ENCODE peak calls at places on chromosomes 16 and 17, in four cellular contexts. One of them, this sample, is unnamed.

GRCh38 chr17:50213026-50214015 is 11.9 kb upstream of the COL1A1 start:
- DNase-seq in K562: peak
- DNase-seq in HepG2: peak
- DNase-seq in GM12878: peak
- DNase-seq in this sample: no peak

GRCh38 chr16:77690416-77690815 is 31.9 kb upstream of the NUDT7 start:
- DNase-seq in K562: no peak
- DNase-seq in HepG2: no peak
- DNase-seq in GM12878: no peak
- DNase-seq in this sample: no peak

GRCh38 chr17:74786411-74787097 is 10.4 kb upstream of the NAT9 start:
- DNase-seq in K562: no peak
- DNase-seq in HepG2: no peak
- DNase-seq in GM12878: no peak
- DNase-seq in this sample: no peak

GRCh38 chr17:74545456-74546230 is at the start of gene CD300C:
- DNase-seq in K562: no peak
- DNase-seq in HepG2: no peak
- DNase-seq in GM12878: no peak
- DNase-seq in this sample: no peak

GRCh38 chr17:50332196-50332595 is 13.7 kb upstream of the XYLT2 start:
- DNase-seq in K562: no peak
- DNase-seq in HepG2: no peak
- DNase-seq in GM12878: no peak
- DNase-seq in this sample: no peak

GRCh38 chr17:62605588-62605987 is 21.9 kb upstream of the MRC2 start:
- DNase-seq in K562: no peak
- DNase-seq in HepG2: no peak
- DNase-seq in GM12878: no peak
- DNase-seq in this sample: no peak

GRCh38 chr17:5123343-5124124 is 7.7 kb downstream of the USP6 start:
- DNase-seq in K562: no peak
- DNase-seq in HepG2: no peak
- DNase-seq in GM12878: no peak
- DNase-seq in this sample: no peak

GRCh38 chr17:59504821-59505220 is 60.6 kb upstream of the DHX40 start:
- DNase-seq in K562: no peak
- DNase-seq in HepG2: no peak
- DNase-seq in GM12878: no peak
- DNase-seq in this sample: no peak

GRCh38 chr16:12089492-12090161 is 113.1 kb downstream of the SNX29 start:
- DNase-seq in K562: peak
- DNase-seq in HepG2: peak
- DNase-seq in GM12878: no peak
- DNase-seq in this sample: peak

GRCh38 chr16:53421248-53421647 is 13.0 kb upstream of the RBL2 start:
- DNase-seq in K562: no peak
- DNase-seq in HepG2: no peak
- DNase-seq in GM12878: no peak
- DNase-seq in this sample: no peak

GRCh38 chr17:75806822-75807500 is 22.4 kb downstream of the UNK start:
- DNase-seq in K562: no peak
- DNase-seq in HepG2: no peak
- DNase-seq in GM12878: no peak
- DNase-seq in this sample: no peak

GRCh38 chr17:31130286-31131224 is 35.8 kb downstream of the NF1 start:
- DNase-seq in K562: no peak
- DNase-seq in HepG2: no peak
- DNase-seq in GM12878: no peak
- DNase-seq in this sample: no peak

GRCh38 chr17:17740627-17741237 is 59.5 kb downstream of the RAI1 start:
- DNase-seq in K562: no peak
- DNase-seq in HepG2: no peak
- DNase-seq in GM12878: no peak
- DNase-seq in this sample: no peak
- TF ChIP-seq HDAC2 in K562: no peak
- TF ChIP-seq HDAC2 in HepG2: no peak
- TF ChIP-seq HDAC2 in GM12878: no peak
- TF ChIP-seq HDAC2 in this sample: no peak

GRCh38 chr17:79085154-79085920 is 10.7 kb downstream of the ENGASE start:
- DNase-seq in K562: no peak
- DNase-seq in HepG2: no peak
- DNase-seq in GM12878: no peak
- DNase-seq in this sample: no peak

GRCh38 chr17:79083191-79083971 is 8.8 kb downstream of the ENGASE start:
- DNase-seq in K562: no peak
- DNase-seq in HepG2: no peak
- DNase-seq in GM12878: no peak
- DNase-seq in this sample: no peak

GRCh38 chr17:79085921-79086551 is 11.4 kb downstream of the ENGASE start:
- DNase-seq in K562: no peak
- DNase-seq in HepG2: no peak
- DNase-seq in GM12878: no peak
- DNase-seq in this sample: no peak

GRCh38 chr17:79082311-79083190 is 7.9 kb downstream of the ENGASE start:
- DNase-seq in K562: peak
- DNase-seq in HepG2: peak
- DNase-seq in GM12878: no peak
- DNase-seq in this sample: no peak

DNA sequence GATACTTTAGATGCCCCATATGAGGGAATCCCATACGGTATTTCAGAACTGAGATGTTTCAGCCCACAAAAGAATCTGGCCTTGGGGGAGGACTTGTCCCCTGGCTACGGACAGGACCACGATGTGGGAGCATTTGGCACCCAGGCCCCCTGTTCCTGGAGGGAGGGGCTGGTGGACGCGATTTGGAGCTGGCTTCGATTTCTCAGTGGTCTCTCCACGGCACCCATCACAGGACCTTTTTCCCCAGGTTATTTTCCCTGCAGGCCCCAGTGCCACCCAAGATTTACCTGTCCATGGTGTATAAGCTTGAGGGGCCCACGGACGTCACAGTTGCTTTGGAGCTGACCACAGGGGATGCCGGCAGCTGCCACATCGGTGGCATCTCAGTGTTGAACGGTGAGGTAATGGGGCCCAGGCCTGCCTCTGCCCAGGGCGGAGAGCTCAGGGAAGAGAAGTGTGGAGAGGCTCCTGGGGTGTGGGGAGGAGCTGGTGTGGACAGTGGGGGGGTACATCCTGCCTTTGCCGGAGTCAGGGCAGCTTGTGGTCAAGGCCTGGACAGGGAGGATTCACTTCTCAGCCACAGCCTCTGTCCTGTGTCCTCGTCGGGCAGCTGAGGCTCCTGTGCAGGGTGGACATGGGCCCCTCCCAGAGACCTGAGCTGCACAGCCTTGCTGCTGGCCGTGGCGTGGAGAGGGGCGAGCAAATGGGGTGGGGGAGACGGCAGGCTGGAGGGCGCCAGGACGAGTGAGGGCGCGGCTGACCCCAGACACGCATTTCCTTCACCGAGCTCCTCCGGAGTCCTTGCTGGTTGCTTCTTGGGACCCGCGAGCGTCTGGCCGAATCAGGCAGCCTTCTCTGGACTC is 9.9 kb downstream of the ENGASE start:
- DNase-seq in K562: no peak
- DNase-seq in HepG2: no peak
- DNase-seq in GM12878: no peak
- DNase-seq in this sample: no peak
- TF ChIP-seq SRF in K562: no peak
- TF ChIP-seq SRF in HepG2: no peak
- TF ChIP-seq SRF in GM12878: no peak
- TF ChIP-seq SRF in this sample: no peak

GRCh38 chr16:85138825-85139627 is 26.8 kb upstream of the CIBAR2 start:
- DNase-seq in K562: no peak
- DNase-seq in HepG2: no peak
- DNase-seq in GM12878: no peak
- DNase-seq in this sample: no peak
- TF ChIP-seq HDAC2 in K562: no peak
- TF ChIP-seq HDAC2 in HepG2: no peak
- TF ChIP-seq HDAC2 in GM12878: no peak
- TF ChIP-seq HDAC2 in this sample: no peak

GRCh38 chr16:14364386-14365199 is 265.5 kb downstream of the PARN start:
- DNase-seq in K562: peak
- DNase-seq in HepG2: peak
- DNase-seq in GM12878: no peak
- DNase-seq in this sample: no peak
- TF ChIP-seq SRF in K562: no peak
- TF ChIP-seq SRF in HepG2: no peak
- TF ChIP-seq SRF in GM12878: no peak
- TF ChIP-seq SRF in this sample: no peak

GRCh38 chr16:86622700-86623615 is 44.6 kb downstream of the FOXL1 start:
- DNase-seq in K562: no peak
- DNase-seq in HepG2: no peak
- DNase-seq in GM12878: no peak
- DNase-seq in this sample: no peak

GRCh38 chr16:86619263-86619935 is 41.0 kb downstream of the FOXL1 start:
- DNase-seq in K562: peak
- DNase-seq in HepG2: no peak
- DNase-seq in GM12878: no peak
- DNase-seq in this sample: no peak

GRCh38 chr16:86620184-86620583 is 41.8 kb downstream of the FOXL1 start:
- DNase-seq in K562: no peak
- DNase-seq in HepG2: no peak
- DNase-seq in GM12878: no peak
- DNase-seq in this sample: no peak

GRCh38 chr16:86625029-86625428 is 46.7 kb downstream of the FOXL1 start:
- DNase-seq in K562: no peak
- DNase-seq in HepG2: no peak
- DNase-seq in GM12878: no peak
- DNase-seq in this sample: no peak

GRCh38 chr16:86621966-86622365 is 43.6 kb downstream of the FOXL1 start:
- DNase-seq in K562: no peak
- DNase-seq in HepG2: no peak
- DNase-seq in GM12878: no peak
- DNase-seq in this sample: no peak
- TF ChIP-seq HDAC2 in K562: no peak
- TF ChIP-seq HDAC2 in HepG2: no peak
- TF ChIP-seq HDAC2 in GM12878: no peak
- TF ChIP-seq HDAC2 in this sample: no peak

GRCh38 chr17:14775761-14776492 is 475.0 kb downstream of the HS3ST3B1 start:
- DNase-seq in K562: no peak
- DNase-seq in HepG2: no peak
- DNase-seq in GM12878: no peak
- DNase-seq in this sample: no peak
- TF ChIP-seq SRF in K562: no peak
- TF ChIP-seq SRF in HepG2: no peak
- TF ChIP-seq SRF in GM12878: no peak
- TF ChIP-seq SRF in this sample: no peak

DNA sequence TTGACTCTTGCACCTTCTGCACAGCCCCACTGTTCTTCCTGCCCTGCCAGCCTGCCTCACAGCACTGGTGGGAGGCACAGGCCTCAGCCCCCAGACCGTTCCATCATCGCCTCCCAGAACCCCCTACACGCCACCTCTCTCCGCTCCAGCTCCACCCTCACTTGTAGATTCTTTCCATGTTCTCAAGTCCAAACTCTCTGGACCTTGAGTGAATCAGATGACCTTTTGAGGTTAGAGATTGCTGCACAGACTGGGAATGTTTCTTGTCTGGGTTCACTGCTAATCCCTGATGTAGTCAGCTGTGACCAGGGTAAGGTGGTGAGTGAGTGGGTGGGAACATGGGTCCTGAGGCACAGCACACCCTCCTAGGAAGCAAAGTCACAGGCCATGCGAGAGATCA is 272.4 kb downstream of the IRF8 start:
- DNase-seq in K562: no peak
- DNase-seq in HepG2: no peak
- DNase-seq in GM12878: no peak
- DNase-seq in this sample: no peak
- TF ChIP-seq HDAC2 in K562: no peak
- TF ChIP-seq HDAC2 in HepG2: no peak
- TF ChIP-seq HDAC2 in GM12878: no peak
- TF ChIP-seq HDAC2 in this sample: no peak

GRCh38 chr16:80935691-80936090 is 71.0 kb downstream of the CMC2 start:
- DNase-seq in K562: no peak
- DNase-seq in HepG2: no peak
- DNase-seq in GM12878: no peak
- DNase-seq in this sample: no peak

GRCh38 chr16:80931661-80931984 is 75.1 kb downstream of the CMC2 start:
- DNase-seq in K562: no peak
- DNase-seq in HepG2: no peak
- DNase-seq in GM12878: no peak
- DNase-seq in this sample: no peak

GRCh38 chr16:80932725-80933124 is 74.0 kb downstream of the CMC2 start:
- DNase-seq in K562: no peak
- DNase-seq in HepG2: no peak
- DNase-seq in GM12878: no peak
- DNase-seq in this sample: no peak

GRCh38 chr16:80936410-80936809 is 70.3 kb downstream of the CMC2 start:
- DNase-seq in K562: no peak
- DNase-seq in HepG2: no peak
- DNase-seq in GM12878: no peak
- DNase-seq in this sample: peak

DNA sequence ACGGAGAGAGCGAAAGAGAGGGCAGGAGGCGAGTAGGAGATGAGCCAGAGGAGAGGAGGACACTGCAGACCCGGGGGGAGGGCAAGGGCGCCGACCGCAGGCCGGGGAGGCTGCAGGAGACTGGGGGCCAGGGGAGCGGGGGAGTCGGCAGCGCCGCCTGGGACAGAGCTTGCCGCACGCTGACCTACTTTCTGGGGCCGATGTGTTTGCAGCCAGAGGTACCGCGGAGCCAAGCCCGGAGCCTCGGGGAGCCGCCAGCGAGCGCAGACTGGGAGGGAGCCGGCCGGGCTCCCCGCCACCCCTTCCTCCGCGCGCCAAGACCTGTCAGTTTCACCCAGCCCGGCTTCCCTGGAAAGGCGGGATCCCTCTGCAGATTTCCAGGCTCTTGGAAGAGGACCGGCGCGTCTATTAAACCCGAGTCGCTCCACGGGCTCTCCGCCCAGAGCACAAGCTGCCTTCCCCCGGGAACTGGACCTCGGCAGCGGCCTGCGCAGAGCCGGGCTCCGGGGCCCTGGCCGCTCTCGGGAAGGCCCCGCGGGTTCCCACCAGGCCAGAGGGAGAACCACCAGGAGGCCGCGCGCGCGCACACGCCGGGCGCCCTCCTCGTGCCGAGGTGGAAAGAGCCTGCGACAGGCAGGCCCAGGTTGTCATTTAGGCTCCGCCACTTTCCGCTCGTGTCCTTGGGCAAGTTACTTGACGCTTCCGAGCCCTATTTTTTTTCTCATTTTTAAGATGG is 74.5 kb downstream of the CMC2 start:
- DNase-seq in K562: no peak
- DNase-seq in HepG2: peak
- DNase-seq in GM12878: no peak
- DNase-seq in this sample: peak
- TF ChIP-seq SRF in K562: no peak
- TF ChIP-seq SRF in HepG2: no peak
- TF ChIP-seq SRF in GM12878: no peak
- TF ChIP-seq SRF in this sample: no peak

GRCh38 chr17:41739661-41740352 is 5.4 kb upstream of the HAP1 start:
- DNase-seq in K562: no peak
- DNase-seq in HepG2: peak
- DNase-seq in GM12878: no peak
- DNase-seq in this sample: no peak

GRCh38 chr17:41736983-41737679 is 2.7 kb upstream of the HAP1 start:
- DNase-seq in K562: no peak
- DNase-seq in HepG2: no peak
- DNase-seq in GM12878: no peak
- DNase-seq in this sample: no peak

GRCh38 chr17:41737680-41738023 is 3.2 kb upstream of the HAP1 start:
- DNase-seq in K562: peak
- DNase-seq in HepG2: no peak
- DNase-seq in GM12878: no peak
- DNase-seq in this sample: no peak

GRCh38 chr17:41738801-41739112 is 4.3 kb upstream of the HAP1 start:
- DNase-seq in K562: no peak
- DNase-seq in HepG2: no peak
- DNase-seq in GM12878: no peak
- DNase-seq in this sample: peak

GRCh38 chr17:41738077-41738800 is 3.8 kb upstream of the HAP1 start:
- DNase-seq in K562: peak
- DNase-seq in HepG2: peak
- DNase-seq in GM12878: peak
- DNase-seq in this sample: peak
- TF ChIP-seq HDAC2 in K562: no peak
- TF ChIP-seq HDAC2 in HepG2: peak
- TF ChIP-seq HDAC2 in GM12878: no peak
- TF ChIP-seq HDAC2 in this sample: no peak